ENCODE peak calls at places on chromosomes 4 and X, in nine cellular contexts. Z is activated CD8-positive, alpha-beta memory T cell treated with anti-CD3 and anti-CD28 coated beads, Interleukin-2, amount 50 U/mL, for 4 hours; L is PC-3; G is ELR; N is stimulated activated CD8-positive, alpha-beta memory T cell treated with anti-CD3 and anti-CD28 coated beads, Interleukin-4, amount 100 ng/mL, for 24 hours; B is SJCRH30; Q is activated T-helper 1 cell treated with anti-CD3 and anti-CD28 coated beads, Interleukin-12 subunit alpha, Interleukin-12 subunit beta, Interleukin-2, Interleukin-4 antibody, amounts not matched to agents 30 ng/mL and 10 ng/mL and 1 ng/mL, durations not matched to agents 14 hours and 24 hours and 36 hours; R is hypothalamus; T is amygdala. C is an unnamed sample.

GRCh38 chr4:133997440-133997839 is 204.1 kb downstream of the PABPC4L start:
- DNase-seq in N (no peak), Z (no peak), B (no peak), R (no peak), G (peak), Q (no peak), L (peak), T (no peak), C (no peak)

GRCh38 chrX:16825306-16826035 is 39.2 kb downstream of the TXLNG start:
- DNase-seq in L (peak), T (no peak), B (no peak), R (no peak), Q (no peak), Z (no peak), N (no peak), G (peak), C (no peak)

GRCh38 chrX:151973851-151974335 is 583 bp downstream of the GABRE start:
- DNase-seq in Z (no peak), B (peak), R (no peak), G (peak), Q (no peak), T (no peak), N (no peak), L (no peak), C (no peak)

GRCh38 chr4:88144048-88144447 is 14.4 kb downstream of the ABCG2 start:
- DNase-seq in L (no peak), N (no peak), R (no peak), Z (no peak), T (no peak), B (no peak), G (no peak), Q (no peak), C (no peak)

GRCh38 chrX:102659790-102660757 is 8.8 kb downstream of the GPRASP1 start:
- DNase-seq in Q (peak), Z (peak), R (peak), B (no peak), T (peak), L (no peak), N (peak), G (peak), C (peak)

GRCh38 chr4:5460106-5460801 is 248.1 kb downstream of the EVC2 start:
- DNase-seq in N (no peak), Z (no peak), B (peak), R (no peak), G (peak), L (peak), Q (no peak), T (no peak), C (no peak)

GRCh38 chr4:54493862-54494261 is 163.9 kb upstream of the KIT start:
- DNase-seq in B (no peak), L (peak), R (no peak), T (no peak), Q (no peak), Z (no peak), G (no peak), N (no peak), C (no peak)

GRCh38 chr4:70671091-70671490 is 4.8 kb upstream of the JCHAIN start:
- DNase-seq in B (no peak), R (no peak), Q (no peak), Z (no peak), T (no peak), L (no peak), G (no peak), N (no peak), C (no peak)

GRCh38 chr4:10015140-10015753 is 6.0 kb downstream of the SLC2A9 start:
- DNase-seq in Z (no peak), N (no peak), R (peak), T (peak), Q (no peak), B (peak), L (peak), G (peak), C (no peak)

GRCh38 chr4:94577136-94577535 is 125.4 kb downstream of the PDLIM5 start:
- DNase-seq in L (no peak), R (peak), Q (no peak), Z (no peak), B (peak), G (no peak), T (peak), N (no peak), C (no peak)

GRCh38 chrX:46713672-46714487 is 45.0 kb downstream of the SLC9A7 start:
- DNase-seq in N (no peak), Z (no peak), Q (no peak), T (no peak), B (no peak), L (no peak), R (no peak), G (no peak), C (no peak)

GRCh38 chr4:180456928-180457327 is 1786.3 kb upstream of the TENM3 start:
- DNase-seq in N (no peak), L (peak), T (no peak), B (no peak), Z (no peak), G (peak), R (no peak), Q (no peak), C (no peak)

GRCh38 chrX:39654183-39654925 is 443.4 kb downstream of the BCOR start:
- DNase-seq in T (no peak), Z (no peak), B (no peak), Q (no peak), N (no peak), G (no peak), R (no peak), L (no peak), C (no peak)

GRCh38 chr4:51890760-51891159 is 47.8 kb downstream of the DCUN1D4 start:
- DNase-seq in G (no peak), R (no peak), T (no peak), N (no peak), Z (no peak), B (no peak), L (no peak), Q (no peak), C (no peak)

GRCh38 chr4:176981551-176981950 is 188.8 kb upstream of the VEGFC start:
- DNase-seq in R (no peak), Z (no peak), B (no peak), Q (no peak), T (no peak), N (no peak), L (no peak), G (peak), C (no peak)

GRCh38 chrX:78513996-78514745 is 145.0 kb downstream of the RTL3 start:
- DNase-seq in Z (no peak), G (no peak), R (no peak), L (no peak), N (no peak), B (peak), Q (no peak), T (no peak), C (no peak)

GRCh38 chr4:22500128-22500611 is 15.7 kb downstream of the ADGRA3 start:
- DNase-seq in T (no peak), R (no peak), L (peak), G (no peak), N (no peak), Q (no peak), Z (no peak), B (no peak), C (no peak)

C was measured in stimulated activated effector memory CD8-positive, alpha-beta T cell treated with anti-CD3 and anti-CD28 coated beads, Interleukin-12 subunit alpha, Interleukin-12 subunit beta, amount 100 ng/mL, for 72 hours.